ENCODE peak calls at places on chromosome 5, in four cellular contexts. Q is endothelial cell of umbilical vein, Z is neural progenitor cell, U is tibial artery. M is an unnamed sample.

GRCh38 chr5:76542887-76543690 is 80.1 kb downstream of the F2RL2 start:
- DNase-seq in Q (no peak), Z (no peak), U (peak; percentile 32), M (peak; percentile 55)

GRCh38 chr5:78504726-78505431 is 143.7 kb downstream of the LHFPL2 start:
- DNase-seq in Q (peak; percentile 100), Z (no peak), U (peak; percentile 92), M (peak; percentile 43)

GRCh38 chr5:122078116-122078865 is at the start of gene LOX:
- DNase-seq in Q (peak; percentile 87), Z (peak; percentile 77), U (peak; percentile 91), M (peak; percentile 86)

GRCh38 chr5:148125641-148126040 is 42.7 kb upstream of the SPINK14 start:
- DNase-seq in Q (peak; percentile 5), Z (no peak), U (no peak), M (peak; percentile 33)

GRCh38 chr5:124353016-124353415 is 393.4 kb downstream of the ZNF608 start:
- DNase-seq in Q (no peak), Z (no peak), U (no peak), M (no peak)

GRCh38 chr5:180332051-180332517 is 21.1 kb downstream of the GFPT2 start:
- DNase-seq in Q (no peak), Z (peak; percentile 80), U (no peak), M (peak; percentile 30)

GRCh38 chr5:171312129-171312819 is 3.2 kb downstream of the TLX3 start:
- DNase-seq in Q (no peak), Z (peak; percentile 55), U (no peak), M (no peak)

GRCh38 chr5:179160584-179160983 is 100.4 kb downstream of the ZNF354C start:
- DNase-seq in Q (no peak), Z (no peak), U (no peak), M (no peak)

GRCh38 chr5:74185599-74185998 is 454.9 kb downstream of the ENC1 start:
- DNase-seq in Q (no peak), Z (no peak), U (no peak), M (no peak)

GRCh38 chr5:141359790-141360426 is at the start of gene PCDHGB2:
- DNase-seq in Q (peak; percentile 16), Z (peak; percentile 38), U (no peak), M (peak; percentile 67)

GRCh38 chr5:141363952-141364660 is at the start of gene PCDHGA5:
- DNase-seq in Q (no peak), Z (no peak), U (no peak), M (no peak)

GRCh38 chr5:141356950-141357349 is 2.1 kb downstream of the PCDHGA4 start:
- DNase-seq in Q (no peak), Z (no peak), U (no peak), M (no peak)

GRCh38 chr5:141362719-141363118 is 1.2 kb upstream of the PCDHGA5 start:
- DNase-seq in Q (no peak), Z (no peak), U (no peak), M (no peak)

GRCh38 chr5:141360685-141361084 is 891 bp downstream of the PCDHGB2 start:
- DNase-seq in Q (no peak), Z (no peak), U (no peak), M (no peak)
- H3K9me3 ChIP-seq in Q (peaks cover 2% of the 10 kb centered on the region), Z (peaks cover 13% of the 10 kb centered on the region), U (peaks cover 91% of the 10 kb centered on the region), M (peaks cover 47% of the 10 kb centered on the region)

GRCh38 chr5:62937661-62938558 is 359.3 kb downstream of the LRRC70 start:
- DNase-seq in Q (peak; percentile 18), Z (no peak), U (no peak), M (no peak)

GRCh38 chr5:62934319-62934718 is 355.7 kb downstream of the LRRC70 start:
- DNase-seq in Q (no peak), Z (no peak), U (no peak), M (no peak)

GRCh38 chr5:62931551-62931950 is 352.9 kb downstream of the LRRC70 start:
- DNase-seq in Q (no peak), Z (no peak), U (no peak), M (no peak)

GRCh38 chr5:62938927-62939326 is 360.3 kb downstream of the LRRC70 start:
- DNase-seq in Q (no peak), Z (no peak), U (no peak), M (peak; percentile 6)

DNA sequence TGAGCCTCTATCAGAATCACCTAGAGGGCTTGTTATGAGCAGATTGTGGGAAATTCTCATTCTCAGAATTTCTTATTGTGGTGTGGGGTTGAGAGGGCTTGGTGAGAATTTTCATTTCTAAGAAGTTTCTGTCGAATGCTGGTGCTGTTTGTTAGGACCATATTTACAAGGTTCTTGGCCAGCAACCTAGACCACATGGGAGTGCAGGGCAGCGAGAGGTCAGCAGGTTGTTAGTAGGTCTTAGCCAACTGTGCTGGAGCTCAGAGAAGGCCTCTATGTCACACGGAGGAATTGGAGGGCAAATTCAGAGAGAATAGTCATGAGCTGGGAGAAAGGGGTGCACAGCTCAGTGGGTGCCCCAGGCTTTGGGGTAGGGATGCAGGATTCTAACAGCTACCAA is 357.0 kb downstream of the LRRC70 start:
- DNase-seq in Q (no peak), Z (no peak), U (no peak), M (no peak)
- H3K4me3 ChIP-seq in Q (no peak overlapping the region), Z (no peak overlapping the region), U (no peak overlapping the region), M (no peak overlapping the region)

GRCh38 chr5:141434006-141434405 is 3.7 kb downstream of the PCDHGA12 start:
- DNase-seq in Q (no peak), Z (no peak), U (no peak), M (no peak)

GRCh38 chr5:141437208-141437607 is 6.9 kb downstream of the PCDHGA12 start:
- DNase-seq in Q (no peak), Z (no peak), U (no peak), M (no peak)

GRCh38 chr5:141430332-141431113 is at the start of gene PCDHGA12:
- DNase-seq in Q (peak; percentile 87), Z (no peak), U (peak; percentile 63), M (peak; percentile 7)

GRCh38 chr5:141427783-141428426 is 2.4 kb upstream of the PCDHGA12 start:
- DNase-seq in Q (no peak), Z (no peak), U (no peak), M (no peak)

GRCh38 chr5:141431286-141431685 is 979 bp downstream of the PCDHGA12 start:
- DNase-seq in Q (peak; percentile 33), Z (no peak), U (no peak), M (no peak)
- H3K9me3 ChIP-seq in Q (no peaks in the 10 kb centered on the region), Z (peaks cover 34% of the 10 kb centered on the region), U (peaks cover 89% of the 10 kb centered on the region), M (peaks cover 65% of the 10 kb centered on the region)

GRCh38 chr5:84119252-84119651 is 265.4 kb downstream of the EDIL3 start:
- DNase-seq in Q (no peak), Z (no peak), U (no peak), M (no peak)

GRCh38 chr5:84118551-84118950 is 266.1 kb downstream of the EDIL3 start:
- DNase-seq in Q (no peak), Z (no peak), U (no peak), M (peak; percentile 11)

GRCh38 chr5:84115727-84116126 is 269.0 kb downstream of the EDIL3 start:
- DNase-seq in Q (no peak), Z (no peak), U (no peak), M (no peak)

GRCh38 chr5:84113246-84114118 is 271.2 kb downstream of the EDIL3 start:
- DNase-seq in Q (no peak), Z (peak; percentile 72), U (no peak), M (peak; percentile 11)
- H3K4me3 ChIP-seq in Q (no peak overlapping the region), Z (peak overlapping the region; percentile 12), U (no peak overlapping the region), M (no peak overlapping the region)

GRCh38 chr5:159385529-159385928 is 55.2 kb upstream of the IL12B start:
- DNase-seq in Q (no peak), Z (no peak), U (no peak), M (no peak)
- H3K9me3 ChIP-seq in Q (peaks cover 2% of the 10 kb centered on the region), Z (peaks cover 8% of the 10 kb centered on the region), U (peaks cover 20% of the 10 kb centered on the region), M (no peaks in the 10 kb centered on the region)

GRCh38 chr5:145937432-145938250 is 1.3 kb downstream of the SH3RF2 start:
- DNase-seq in Q (no peak), Z (no peak), U (no peak), M (peak; percentile 53)
- H3K4me3 ChIP-seq in Q (no peak overlapping the region), Z (peak overlapping the region; percentile 29), U (peak overlapping the region; percentile 10), M (peak overlapping the region; percentile 45)

DNA sequence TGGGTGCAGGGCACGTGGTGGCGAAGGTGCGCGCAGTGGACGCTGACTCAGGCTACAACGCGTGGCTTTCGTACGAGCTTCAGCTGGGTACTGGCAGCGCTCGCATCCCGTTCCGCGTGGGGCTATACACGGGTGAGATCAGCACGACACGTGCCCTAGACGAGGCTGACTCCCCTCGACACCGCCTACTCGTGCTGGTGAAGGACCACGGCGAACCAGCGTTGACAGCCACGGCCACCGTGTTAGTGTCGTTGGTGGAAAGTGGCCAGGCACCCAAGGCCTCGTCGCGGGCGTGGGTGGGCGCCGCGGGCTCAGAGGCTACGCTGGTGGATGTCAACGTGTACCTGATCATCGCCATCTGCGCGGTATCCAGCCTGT is 2.1 kb downstream of the PCDHA2 start:
- DNase-seq in Q (no peak), Z (no peak), U (no peak), M (no peak)
- H3K9me3 ChIP-seq in Q (no peaks in the 10 kb centered on the region), Z (peaks cover 14% of the 10 kb centered on the region), U (peaks cover 44% of the 10 kb centered on the region), M (peaks cover 19% of the 10 kb centered on the region)

DNA sequence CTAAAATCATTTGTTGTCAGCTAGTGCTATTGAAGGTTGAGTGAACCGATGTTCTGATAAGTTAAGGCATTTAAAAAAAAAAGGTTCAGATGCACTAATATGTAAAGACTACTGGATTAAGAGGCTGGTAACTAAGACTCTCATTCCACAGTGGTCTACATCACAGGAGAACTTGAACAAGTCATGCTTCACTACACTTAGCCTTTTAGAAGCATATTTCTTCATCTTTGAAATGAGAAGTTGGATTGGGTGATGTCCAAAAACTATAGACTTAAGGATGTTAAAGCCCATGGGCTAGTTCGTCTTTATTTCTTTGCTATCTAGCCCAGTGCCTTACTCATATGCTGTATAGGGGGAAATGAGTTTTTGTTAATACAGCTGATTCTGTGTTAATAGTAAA is 107.2 kb downstream of the NDUFS4 start:
- DNase-seq in Q (no peak), Z (no peak), U (no peak), M (no peak)
- H3K4me3 ChIP-seq in Q (no peak overlapping the region), Z (no peak overlapping the region), U (no peak overlapping the region), M (no peak overlapping the region)

DNA sequence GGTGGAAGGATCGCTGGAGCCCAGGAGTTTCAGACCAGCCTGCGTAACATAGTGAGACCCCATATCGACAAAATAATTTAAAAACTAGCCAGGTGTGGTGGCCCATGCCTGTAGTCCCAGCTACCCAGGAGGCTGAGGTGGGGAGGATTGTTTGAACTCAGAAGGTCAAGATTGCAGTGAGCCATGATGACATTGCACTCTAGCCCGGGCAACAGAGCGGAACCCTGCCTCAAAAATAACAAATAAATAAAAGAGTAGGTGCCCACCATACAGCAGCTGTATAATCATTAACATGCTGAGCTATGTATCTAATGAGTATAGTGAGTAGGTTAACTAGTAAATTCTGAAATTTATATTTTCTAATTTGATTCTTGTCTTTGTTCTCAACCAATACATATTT is 11.0 kb upstream of the ATP6V0E1 start:
- DNase-seq in Q (no peak), Z (no peak), U (no peak), M (no peak)
- H3K9me3 ChIP-seq in Q (no peaks in the 10 kb centered on the region), Z (no peaks in the 10 kb centered on the region), U (no peaks in the 10 kb centered on the region), M (no peaks in the 10 kb centered on the region)